ENCODE peak calls at places on chromosomes 1 and 21, in nine cellular contexts. H is AG10803; K is IMR-90; B is CD8-positive, alpha-beta T cell; Y is astrocyte of the cerebellum; Q is WTC11; S is brain microvascular endothelial cell; I is Calu3; M is nephron progenitor cell. G is an unnamed sample.

GRCh38 chr1:218408942-218409341 is 63.8 kb downstream of the TGFB2 start:
- DNase-seq in H (no peak), K (no peak), B (no peak), Y (no peak), Q (peak), S (no peak), I (no peak), M (peak), G (no peak)

GRCh38 chr1:95496792-95497191 is 262.8 kb downstream of the RWDD3 start:
- DNase-seq in H (no peak), K (no peak), B (no peak), Y (no peak), Q (no peak), S (no peak), I (no peak), M (no peak), G (no peak)

GRCh38 chr1:232684331-232685105 is 54.6 kb upstream of the SIPA1L2 start:
- DNase-seq in H (peak), K (peak), B (no peak), Y (no peak), Q (no peak), S (peak), I (no peak), M (no peak), G (peak)

GRCh38 chr21:34533938-34534337 is 21.9 kb upstream of the KCNE1 start:
- DNase-seq in H (no peak), K (no peak), B (no peak), Y (no peak), Q (no peak), S (no peak), I (no peak), M (no peak), G (no peak)

GRCh38 chr1:171743014-171743870 is 1.4 kb upstream of the VAMP4 start:
- DNase-seq in H (peak), K (peak), B (no peak), Y (peak), Q (no peak), S (peak), I (no peak), M (no peak), G (peak)

GRCh38 chr1:113786055-113786454 is 26.2 kb downstream of the RSBN1 start:
- DNase-seq in H (no peak), K (peak), B (no peak), Y (no peak), Q (no peak), S (no peak), I (no peak), M (no peak), G (no peak)

GRCh38 chr1:67749844-67750689 is 65.1 kb downstream of the GADD45A start:
- DNase-seq in H (peak), K (peak), B (no peak), Y (peak), Q (no peak), S (peak), I (peak), M (no peak), G (peak)

GRCh38 chr1:165738794-165739193 is 29.9 kb downstream of the TMCO1 start:
- DNase-seq in H (no peak), K (no peak), B (no peak), Y (no peak), Q (no peak), S (no peak), I (no peak), M (no peak), G (no peak)

GRCh38 chr1:16250547-16251251 is 13.7 kb upstream of the CPLANE2 start:
- DNase-seq in H (peak), K (peak), B (no peak), Y (peak), Q (no peak), S (no peak), I (no peak), M (no peak), G (peak)

GRCh38 chr1:107669996-107670395 is 295.0 kb downstream of the VAV3 start:
- DNase-seq in H (peak), K (peak), B (no peak), Y (no peak), Q (no peak), S (no peak), I (peak), M (no peak), G (peak)

GRCh38 chr1:22416555-22417454 is 34.8 kb upstream of the ZBTB40 start:
- DNase-seq in H (peak), K (peak), B (peak), Y (no peak), Q (peak), S (peak), I (peak), M (peak), G (peak)

GRCh38 chr1:33709174-33709573 is 154.7 kb upstream of the HMGB4 start:
- DNase-seq in H (no peak), K (no peak), B (no peak), Y (no peak), Q (no peak), S (no peak), I (no peak), M (no peak), G (no peak)

GRCh38 chr1:147723691-147724323 is 36.6 kb downstream of the GJA5 start:
- DNase-seq in H (peak), K (no peak), B (peak), Y (no peak), Q (peak), S (peak), I (peak), M (peak), G (peak)

GRCh38 chr1:14083706-14084105 is 383.7 kb downstream of the PRDM2 start:
- DNase-seq in H (no peak), K (no peak), B (no peak), Y (no peak), Q (no peak), S (no peak), I (no peak), M (no peak), G (no peak)

GRCh38 chr1:29362116-29362515 is 125.8 kb downstream of the PTPRU start:
- DNase-seq in H (no peak), K (no peak), B (no peak), Y (no peak), Q (no peak), S (no peak), I (no peak), M (no peak), G (no peak)

DNA sequence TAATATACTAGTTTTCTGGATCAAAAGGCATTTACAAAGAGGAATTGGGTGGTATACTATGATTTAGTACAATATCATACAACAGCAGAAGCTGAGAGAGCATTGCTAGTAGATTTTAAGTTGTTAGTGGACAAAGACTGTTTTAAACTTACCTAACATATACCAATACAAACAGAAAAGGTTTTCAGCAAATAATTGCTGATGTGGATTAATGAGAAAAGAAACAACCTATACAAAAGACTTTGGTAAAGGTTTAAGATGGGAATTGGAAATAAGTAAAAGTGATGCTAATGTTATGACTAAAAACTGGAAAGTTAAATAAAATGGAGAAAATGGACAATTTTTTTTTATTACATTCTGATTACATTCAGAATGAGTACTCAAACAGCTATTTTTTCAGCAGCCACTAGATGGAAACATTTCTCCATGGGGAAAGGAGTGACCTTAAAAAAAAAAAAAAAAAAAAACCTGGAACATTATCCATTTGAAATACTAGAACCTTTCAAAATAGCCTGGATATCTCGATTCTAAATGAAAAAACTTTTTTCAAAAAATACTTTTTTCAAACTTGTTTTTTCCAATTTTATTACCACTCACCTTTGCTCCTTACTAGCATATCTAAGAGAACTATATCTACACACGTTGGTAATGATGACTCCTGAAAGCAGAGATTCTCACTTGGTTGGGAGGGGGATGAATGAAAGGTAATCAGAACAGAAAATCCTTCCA is 55.4 kb downstream of the EPRS1 start:
- DNase-seq in H (peak), K (peak), B (no peak), Y (peak), Q (no peak), S (no peak), I (peak), M (no peak), G (peak)
- TF ChIP-seq CTCF in H (peak), K (peak), B (peak), Y (peak), Q (peak), S (peak), I (peak), M (peak), G (peak)

GRCh38 chr1:1435094-1435903 is at the start of gene VWA1:
- DNase-seq in H (peak), K (peak), B (peak), Y (no peak), Q (peak), S (no peak), I (peak), M (peak), G (peak)
- TF ChIP-seq CTCF in H (no peak), K (no peak), B (no peak), Y (peak), Q (no peak), S (peak), I (no peak), M (no peak), G (no peak)

GRCh38 chr1:224666911-224667310 is 50.8 kb downstream of the CNIH3 start:
- DNase-seq in H (no peak), K (no peak), B (no peak), Y (no peak), Q (no peak), S (no peak), I (no peak), M (no peak), G (no peak)

GRCh38 chr1:224660074-224660473 is 44.0 kb downstream of the CNIH3 start:
- DNase-seq in H (no peak), K (no peak), B (no peak), Y (no peak), Q (no peak), S (no peak), I (no peak), M (no peak), G (no peak)

GRCh38 chr1:224666078-224666477 is 50.0 kb downstream of the CNIH3 start:
- DNase-seq in H (no peak), K (no peak), B (no peak), Y (no peak), Q (no peak), S (no peak), I (no peak), M (no peak), G (no peak)

GRCh38 chr1:224662870-224663269 is 46.8 kb downstream of the CNIH3 start:
- DNase-seq in H (no peak), K (no peak), B (no peak), Y (no peak), Q (no peak), S (no peak), I (no peak), M (no peak), G (no peak)
- TF ChIP-seq CTCF in H (no peak), K (no peak), B (no peak), Y (no peak), Q (no peak), S (no peak), I (no peak), M (no peak), G (no peak)

GRCh38 chr1:158105342-158105741 is 75.4 kb upstream of the CD1D start:
- DNase-seq in H (no peak), K (no peak), B (no peak), Y (no peak), Q (no peak), S (no peak), I (no peak), M (no peak), G (no peak)

GRCh38 chr1:158103275-158103674 is 77.4 kb upstream of the CD1D start:
- DNase-seq in H (no peak), K (no peak), B (no peak), Y (no peak), Q (no peak), S (no peak), I (no peak), M (no peak), G (no peak)

GRCh38 chr1:158101944-158102343 is 78.8 kb upstream of the CD1D start:
- DNase-seq in H (peak), K (peak), B (no peak), Y (no peak), Q (no peak), S (peak), I (no peak), M (no peak), G (peak)

GRCh38 chr1:158104891-158105290 is 75.8 kb upstream of the CD1D start:
- DNase-seq in H (no peak), K (no peak), B (no peak), Y (no peak), Q (no peak), S (no peak), I (no peak), M (no peak), G (no peak)

GRCh38 chr1:158103860-158104522 is 76.7 kb upstream of the CD1D start:
- DNase-seq in H (no peak), K (no peak), B (no peak), Y (no peak), Q (no peak), S (no peak), I (no peak), M (no peak), G (no peak)
- TF ChIP-seq CTCF in H (no peak), K (no peak), B (no peak), Y (no peak), Q (no peak), S (no peak), I (no peak), M (no peak), G (no peak)

G was measured in cardiac fibroblast.